ENCODE peak calls at places on chromosomes 3 and 15, in eight cellular contexts. F is GM23338; H is adrenal gland; T is tibial artery; L is SK-N-SH; A is left ventricle myocardium inferior; S is CD4-positive, alpha-beta T cell; B is IMR-90. N is an unnamed sample.

GRCh38 chr15:83285979-83286553 is 1.6 kb upstream of the BNC1 start:
- DNase-seq in A (no peak), S (no peak), F (no peak), T (no peak), L (no peak), H (no peak), B (peak), N (no peak)

GRCh38 chr15:57534279-57534678 is 57.4 kb upstream of the MYZAP start:
- DNase-seq in F (peak), H (no peak), T (no peak), S (no peak), L (no peak), A (no peak), B (no peak), N (no peak)

GRCh38 chr3:177597325-177598109 is 400.2 kb upstream of the TBL1XR1 start:
- DNase-seq in A (no peak), B (peak), L (peak), S (no peak), H (peak), T (peak), F (no peak), N (peak)

GRCh38 chr3:36663666-36664291 is 100.6 kb downstream of the DCLK3 start:
- DNase-seq in F (no peak), S (no peak), T (no peak), L (no peak), B (peak), H (no peak), A (no peak), N (no peak)

GRCh38 chr3:57627976-57628375 is 30.8 kb upstream of the ARF4 start:
- DNase-seq in F (no peak), S (no peak), B (no peak), L (no peak), T (no peak), H (no peak), A (no peak), N (no peak)

GRCh38 chr3:151168269-151169094 is 34.5 kb downstream of the GPR171 start:
- DNase-seq in L (peak), H (peak), A (peak), S (peak), B (peak), T (peak), F (peak), N (peak)

GRCh38 chr15:89401636-89402252 is 67.1 kb upstream of the POLG start:
- DNase-seq in H (no peak), S (no peak), A (no peak), L (no peak), F (no peak), B (peak), T (no peak), N (no peak)

GRCh38 chr3:33940736-33941135 is 142.3 kb downstream of the PDCD6IP start:
- DNase-seq in F (no peak), L (no peak), H (no peak), A (no peak), B (no peak), S (no peak), T (no peak), N (no peak)

GRCh38 chr3:29338981-29339833 is 58.3 kb downstream of the RBMS3 start:
- DNase-seq in F (no peak), B (peak), L (no peak), H (no peak), S (no peak), T (no peak), A (no peak), N (no peak)

GRCh38 chr3:106168941-106169340 is 300.1 kb upstream of the CBLB start:
- DNase-seq in H (no peak), S (no peak), A (no peak), B (no peak), T (no peak), L (no peak), F (no peak), N (no peak)

GRCh38 chr3:98985406-98985805 is 83.9 kb upstream of the DCBLD2 start:
- DNase-seq in L (no peak), A (no peak), B (no peak), H (no peak), T (no peak), F (no peak), S (no peak), N (no peak)

GRCh38 chr3:65836047-65836446 is 202.7 kb downstream of the MAGI1 start:
- DNase-seq in T (no peak), A (no peak), H (no peak), B (peak), S (no peak), F (no peak), L (no peak), N (no peak)

GRCh38 chr3:24475945-24476344 is 18.7 kb downstream of the THRB start:
- DNase-seq in T (no peak), B (no peak), F (peak), A (no peak), L (no peak), S (no peak), H (no peak), N (peak)

GRCh38 chr15:68787609-68788264 is 33.0 kb downstream of the ANP32A start:
- DNase-seq in S (no peak), B (no peak), A (no peak), F (no peak), T (peak), H (no peak), L (no peak), N (no peak)

GRCh38 chr3:65026151-65026550 is 338.4 kb upstream of the ADAMTS9 start:
- DNase-seq in T (no peak), A (no peak), F (peak), B (no peak), L (no peak), S (no peak), H (no peak), N (no peak)

GRCh38 chr3:52119056-52119455 is 35.2 kb downstream of the POC1A start:
- DNase-seq in H (no peak), T (no peak), L (no peak), S (no peak), A (no peak), F (peak), B (no peak), N (no peak)

GRCh38 chr3:47412453-47412756 is 31.6 kb downstream of the PTPN23 start:
- DNase-seq in A (no peak), T (no peak), F (no peak), S (no peak), H (no peak), L (no peak), B (no peak), N (no peak)

GRCh38 chr3:148758303-148758884 is 60.7 kb downstream of the AGTR1 start:
- DNase-seq in L (no peak), H (no peak), B (no peak), S (no peak), T (no peak), A (no peak), F (no peak), N (no peak)

GRCh38 chr3:14170569-14171159 is 7.7 kb downstream of the XPC start:
- DNase-seq in A (no peak), H (no peak), F (no peak), L (no peak), T (no peak), B (peak), S (no peak), N (no peak)

GRCh38 chr3:122797291-122797690 is 2.4 kb downstream of the SLC49A4 start:
- DNase-seq in S (no peak), T (no peak), L (no peak), B (peak), A (no peak), F (no peak), H (no peak), N (no peak)

GRCh38 chr3:195508185-195508584 is 34.9 kb downstream of the PPP1R2 start:
- DNase-seq in B (no peak), H (no peak), L (no peak), S (no peak), F (no peak), A (no peak), T (no peak), N (no peak)

GRCh38 chr3:127637546-127637945 is 8.6 kb downstream of the PODXL2 start:
- DNase-seq in T (peak), B (no peak), H (no peak), S (no peak), F (no peak), A (no peak), L (peak), N (no peak)

GRCh38 chr15:47157827-47158226 is 559.5 kb upstream of the SEMA6D start:
- DNase-seq in L (no peak), T (no peak), H (no peak), A (no peak), F (no peak), S (no peak), B (no peak), N (no peak)

GRCh38 chr3:49972656-49973055 is 32.7 kb downstream of the RBM6 start:
- DNase-seq in F (no peak), B (no peak), S (no peak), A (no peak), H (no peak), L (no peak), T (no peak), N (no peak)

GRCh38 chr3:42442640-42443039 is 32.2 kb upstream of the LYZL4 start:
- DNase-seq in A (no peak), S (no peak), L (no peak), B (no peak), T (no peak), H (no peak), F (peak), N (no peak)

GRCh38 chr3:77041756-77042155 is 1.9 kb downstream of the ROBO2 start:
- DNase-seq in B (no peak), T (no peak), A (no peak), S (no peak), L (no peak), H (no peak), F (no peak), N (no peak)

GRCh38 chr3:77045686-77046085 is 5.8 kb downstream of the ROBO2 start:
- DNase-seq in L (no peak), F (no peak), S (no peak), T (no peak), B (no peak), A (no peak), H (no peak), N (no peak)

GRCh38 chr3:77039606-77040553 is at the start of gene ROBO2:
- DNase-seq in L (peak), T (no peak), A (peak), F (peak), S (no peak), B (peak), H (no peak), N (no peak)

GRCh38 chr3:77041156-77041696 is 1.3 kb downstream of the ROBO2 start:
- DNase-seq in H (no peak), B (no peak), T (no peak), S (no peak), L (no peak), F (no peak), A (no peak), N (no peak)

DNA sequence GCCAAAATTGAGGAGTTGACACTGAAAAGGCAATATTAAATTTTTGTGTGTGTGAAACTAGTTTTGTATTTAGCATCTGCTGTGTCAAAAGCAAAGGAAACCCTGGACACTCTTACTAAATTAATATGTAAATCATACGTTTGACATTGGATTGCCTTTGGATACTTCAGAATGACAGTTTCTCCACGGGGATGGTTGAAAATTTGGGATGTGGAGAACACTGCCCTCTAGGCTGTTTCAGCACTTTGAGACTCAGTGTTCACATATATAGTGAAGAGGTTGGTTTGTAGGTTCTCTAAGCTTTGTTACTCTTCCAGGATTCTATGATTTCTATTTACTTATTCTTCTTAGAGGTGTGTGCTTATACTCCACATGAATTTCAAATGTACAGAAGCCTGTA is 3.0 kb downstream of the ROBO2 start:
- DNase-seq in F (peak), L (peak), T (no peak), S (no peak), A (no peak), H (no peak), B (no peak), N (no peak)
- TF ChIP-seq CTCF in F (peak), L (peak), T (no peak), S (no peak), A (no peak), H (no peak), B (no peak), N (no peak)

GRCh38 chr3:159668461-159668860 is 320.2 kb upstream of the IL12A start:
- DNase-seq in T (no peak), H (no peak), A (no peak), F (no peak), L (no peak), S (no peak), B (no peak), N (no peak)

GRCh38 chr3:159672728-159673471 is 315.7 kb upstream of the IL12A start:
- DNase-seq in A (no peak), F (peak), H (no peak), B (no peak), L (no peak), S (no peak), T (no peak), N (no peak)

GRCh38 chr3:159669024-159669476 is 319.6 kb upstream of the IL12A start:
- DNase-seq in F (no peak), L (no peak), B (peak), A (no peak), H (no peak), S (no peak), T (peak), N (no peak)

GRCh38 chr3:159667261-159667660 is 321.4 kb upstream of the IL12A start:
- DNase-seq in S (no peak), A (no peak), H (no peak), B (peak), L (no peak), T (no peak), F (no peak), N (no peak)

GRCh38 chr3:159669753-159670152 is 318.9 kb upstream of the IL12A start:
- DNase-seq in L (peak), T (no peak), B (peak), A (no peak), F (no peak), H (no peak), S (no peak), N (no peak)
- H3K27ac ChIP-seq in L (no peak), T (peak), B (no peak), A (peak), F (no peak), H (no peak), S (no peak), N (peak)

GRCh38 chr15:48954538-48954937 is 9.2 kb downstream of the SHC4 start:
- DNase-seq in A (no peak), L (no peak), B (peak), S (no peak), H (no peak), T (peak), F (peak), N (no peak)
- TF ChIP-seq CTCF in A (no peak), L (no peak), B (no peak), S (no peak), H (no peak), T (no peak), F (peak), N (no peak)

GRCh38 chr15:63219196-63219719 is 29.9 kb downstream of the RAB8B start:
- DNase-seq in A (no peak), S (no peak), F (no peak), B (no peak), L (no peak), T (no peak), H (no peak), N (no peak)
- H3K27ac ChIP-seq in A (peak), S (no peak), F (no peak), B (no peak), L (no peak), T (no peak), H (no peak), N (no peak)

GRCh38 chr3:43699864-43700263 is 9.1 kb downstream of the ABHD5 start:
- DNase-seq in T (no peak), L (peak), B (peak), A (no peak), F (peak), H (no peak), S (no peak), N (no peak)
- TF ChIP-seq CTCF in T (no peak), L (peak), B (peak), A (no peak), F (peak), H (no peak), S (no peak), N (no peak)

DNA sequence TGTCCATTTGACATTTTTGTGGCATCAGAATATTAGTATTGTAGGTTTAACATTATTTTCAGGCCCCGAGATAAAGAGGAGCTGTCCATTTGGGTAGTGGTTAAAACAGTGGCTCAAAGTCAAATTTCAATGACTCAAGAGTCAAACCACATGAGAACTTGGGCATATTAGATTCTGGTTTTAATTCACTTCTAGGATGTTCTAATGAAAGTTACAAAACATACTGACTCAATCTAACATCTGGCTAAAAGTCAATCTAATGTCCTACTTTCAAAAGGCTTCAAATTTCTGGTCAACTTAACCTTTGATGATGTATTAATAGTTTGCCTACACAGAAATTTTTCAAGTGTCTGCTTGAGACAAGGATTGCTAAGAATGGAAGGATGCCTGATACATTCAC is 112.4 kb downstream of the ABI3BP start:
- DNase-seq in B (peak), S (no peak), T (no peak), F (no peak), A (no peak), H (no peak), L (no peak), N (no peak)
- H3K27ac ChIP-seq in B (no peak), S (no peak), T (no peak), F (no peak), A (peak), H (no peak), L (no peak), N (no peak)

GRCh38 chr3:73530030-73530411 is 94.7 kb downstream of the PDZRN3 start:
- DNase-seq in F (no peak), L (no peak), A (no peak), B (peak), T (no peak), S (no peak), H (no peak), N (no peak)
- TF ChIP-seq CTCF in F (no peak), L (no peak), A (no peak), B (no peak), T (no peak), S (no peak), H (no peak), N (no peak)

GRCh38 chr3:69031635-69032034 is 18.2 kb upstream of the EOGT start:
- DNase-seq in F (no peak), T (no peak), H (no peak), L (no peak), A (no peak), S (no peak), B (no peak), N (no peak)

GRCh38 chr3:69032137-69032536 is 18.7 kb upstream of the EOGT start:
- DNase-seq in S (no peak), B (peak), F (no peak), H (no peak), T (no peak), L (peak), A (no peak), N (no peak)

GRCh38 chr3:69033470-69033869 is 18.7 kb downstream of the TMF1 start:
- DNase-seq in S (no peak), B (peak), L (no peak), T (no peak), H (no peak), F (no peak), A (no peak), N (no peak)

GRCh38 chr3:69032737-69033136 is 19.3 kb upstream of the EOGT start:
- DNase-seq in T (no peak), A (no peak), H (no peak), L (no peak), F (no peak), B (no peak), S (no peak), N (no peak)
- H3K27ac ChIP-seq in T (no peak), A (no peak), H (no peak), L (no peak), F (no peak), B (no peak), S (no peak), N (no peak)